ENCODE peak calls at places on chromosomes 2 and 18, in eight cellular contexts. One of them, this sample, is unnamed.

GRCh38 chr2:105652014-105652796 is 92.5 kb upstream of the NCK2 start:
- DNase-seq in lower leg skin: no peak
- DNase-seq in CD8-positive, alpha-beta T cell: no peak
- DNase-seq in Calu3: no peak
- DNase-seq in breast epithelium: no peak
- DNase-seq in OCI-LY7: no peak
- DNase-seq in choroid plexus epithelial cell: no peak
- DNase-seq in dorsolateral prefrontal cortex: no peak
- DNase-seq in this sample: no peak

GRCh38 chr2:45654250-45654649 is 2.8 kb downstream of the PRKCE start:
- DNase-seq in dorsolateral prefrontal cortex: no peak
- DNase-seq in Calu3: no peak
- DNase-seq in choroid plexus epithelial cell: peak
- DNase-seq in breast epithelium: no peak
- DNase-seq in lower leg skin: no peak
- DNase-seq in CD8-positive, alpha-beta T cell: no peak
- DNase-seq in OCI-LY7: no peak
- DNase-seq in this sample: no peak

GRCh38 chr18:51275712-51276473 is 78.4 kb upstream of the MEX3C start:
- DNase-seq in choroid plexus epithelial cell: peak
- DNase-seq in breast epithelium: no peak
- DNase-seq in dorsolateral prefrontal cortex: no peak
- DNase-seq in lower leg skin: no peak
- DNase-seq in OCI-LY7: no peak
- DNase-seq in Calu3: peak
- DNase-seq in CD8-positive, alpha-beta T cell: no peak
- DNase-seq in this sample: peak

GRCh38 chr2:97765933-97766332 is 52.6 kb downstream of the ZAP70 start:
- DNase-seq in OCI-LY7: no peak
- DNase-seq in choroid plexus epithelial cell: no peak
- DNase-seq in Calu3: no peak
- DNase-seq in CD8-positive, alpha-beta T cell: no peak
- DNase-seq in breast epithelium: no peak
- DNase-seq in lower leg skin: no peak
- DNase-seq in dorsolateral prefrontal cortex: no peak
- DNase-seq in this sample: no peak

GRCh38 chr2:73076701-73077423 is 5.3 kb upstream of the SFXN5 start:
- DNase-seq in breast epithelium: no peak
- DNase-seq in OCI-LY7: no peak
- DNase-seq in dorsolateral prefrontal cortex: no peak
- DNase-seq in Calu3: no peak
- DNase-seq in choroid plexus epithelial cell: no peak
- DNase-seq in lower leg skin: no peak
- DNase-seq in CD8-positive, alpha-beta T cell: no peak
- DNase-seq in this sample: no peak

GRCh38 chr18:45108754-45109153 is 428.1 kb downstream of the SETBP1 start:
- DNase-seq in lower leg skin: no peak
- DNase-seq in choroid plexus epithelial cell: no peak
- DNase-seq in dorsolateral prefrontal cortex: no peak
- DNase-seq in CD8-positive, alpha-beta T cell: no peak
- DNase-seq in breast epithelium: no peak
- DNase-seq in OCI-LY7: no peak
- DNase-seq in Calu3: no peak
- DNase-seq in this sample: no peak

GRCh38 chr2:196399736-196400691 is 228.6 kb upstream of the STK17B start:
- DNase-seq in breast epithelium: no peak
- DNase-seq in dorsolateral prefrontal cortex: no peak
- DNase-seq in lower leg skin: no peak
- DNase-seq in choroid plexus epithelial cell: peak
- DNase-seq in OCI-LY7: no peak
- DNase-seq in CD8-positive, alpha-beta T cell: no peak
- DNase-seq in Calu3: peak
- DNase-seq in this sample: peak

GRCh38 chr2:220653776-220654175 is 918.3 kb downstream of the EPHA4 start:
- DNase-seq in breast epithelium: no peak
- DNase-seq in dorsolateral prefrontal cortex: no peak
- DNase-seq in lower leg skin: no peak
- DNase-seq in choroid plexus epithelial cell: no peak
- DNase-seq in Calu3: no peak
- DNase-seq in OCI-LY7: no peak
- DNase-seq in CD8-positive, alpha-beta T cell: no peak
- DNase-seq in this sample: peak

GRCh38 chr2:237282568-237283128 is 131.3 kb downstream of the COL6A3 start:
- DNase-seq in lower leg skin: no peak
- DNase-seq in choroid plexus epithelial cell: no peak
- DNase-seq in CD8-positive, alpha-beta T cell: no peak
- DNase-seq in Calu3: no peak
- DNase-seq in dorsolateral prefrontal cortex: no peak
- DNase-seq in breast epithelium: no peak
- DNase-seq in OCI-LY7: no peak
- DNase-seq in this sample: peak

GRCh38 chr18:63138469-63139340 is 180.9 kb downstream of the BCL2 start:
- DNase-seq in choroid plexus epithelial cell: peak
- DNase-seq in dorsolateral prefrontal cortex: no peak
- DNase-seq in Calu3: no peak
- DNase-seq in OCI-LY7: peak
- DNase-seq in lower leg skin: no peak
- DNase-seq in breast epithelium: no peak
- DNase-seq in CD8-positive, alpha-beta T cell: no peak
- DNase-seq in this sample: no peak

GRCh38 chr2:109497447-109497846 is 116.3 kb downstream of the SEPTIN10 start:
- DNase-seq in Calu3: no peak
- DNase-seq in breast epithelium: no peak
- DNase-seq in dorsolateral prefrontal cortex: no peak
- DNase-seq in OCI-LY7: no peak
- DNase-seq in CD8-positive, alpha-beta T cell: no peak
- DNase-seq in lower leg skin: no peak
- DNase-seq in choroid plexus epithelial cell: no peak
- DNase-seq in this sample: no peak

GRCh38 chr2:165202230-165202629 is 1.6 kb downstream of the SCN3A start:
- DNase-seq in CD8-positive, alpha-beta T cell: no peak
- DNase-seq in OCI-LY7: no peak
- DNase-seq in breast epithelium: no peak
- DNase-seq in dorsolateral prefrontal cortex: no peak
- DNase-seq in choroid plexus epithelial cell: no peak
- DNase-seq in lower leg skin: no peak
- DNase-seq in Calu3: no peak
- DNase-seq in this sample: peak

GRCh38 chr18:74445585-74445984 is 11.5 kb downstream of the DIPK1C start:
- DNase-seq in CD8-positive, alpha-beta T cell: no peak
- DNase-seq in dorsolateral prefrontal cortex: peak
- DNase-seq in Calu3: no peak
- DNase-seq in OCI-LY7: no peak
- DNase-seq in lower leg skin: no peak
- DNase-seq in breast epithelium: no peak
- DNase-seq in choroid plexus epithelial cell: no peak
- DNase-seq in this sample: no peak

GRCh38 chr2:8872821-8873432 is 35.5 kb upstream of the KIDINS220 start:
- DNase-seq in dorsolateral prefrontal cortex: no peak
- DNase-seq in breast epithelium: no peak
- DNase-seq in CD8-positive, alpha-beta T cell: no peak
- DNase-seq in Calu3: peak
- DNase-seq in lower leg skin: no peak
- DNase-seq in OCI-LY7: peak
- DNase-seq in choroid plexus epithelial cell: peak
- DNase-seq in this sample: peak

GRCh38 chr2:121128741-121129659 is 156.0 kb downstream of the TFCP2L1 start:
- DNase-seq in OCI-LY7: peak
- DNase-seq in CD8-positive, alpha-beta T cell: no peak
- DNase-seq in choroid plexus epithelial cell: peak
- DNase-seq in dorsolateral prefrontal cortex: no peak
- DNase-seq in Calu3: peak
- DNase-seq in breast epithelium: no peak
- DNase-seq in lower leg skin: no peak
- DNase-seq in this sample: peak

GRCh38 chr2:100294162-100294497 is 28.2 kb downstream of the LONRF2 start:
- DNase-seq in breast epithelium: no peak
- DNase-seq in dorsolateral prefrontal cortex: no peak
- DNase-seq in choroid plexus epithelial cell: no peak
- DNase-seq in Calu3: no peak
- DNase-seq in lower leg skin: no peak
- DNase-seq in OCI-LY7: no peak
- DNase-seq in CD8-positive, alpha-beta T cell: no peak
- DNase-seq in this sample: no peak

GRCh38 chr2:100290718-100291151 is 31.6 kb downstream of the LONRF2 start:
- DNase-seq in dorsolateral prefrontal cortex: no peak
- DNase-seq in breast epithelium: no peak
- DNase-seq in Calu3: no peak
- DNase-seq in OCI-LY7: no peak
- DNase-seq in lower leg skin: no peak
- DNase-seq in choroid plexus epithelial cell: no peak
- DNase-seq in CD8-positive, alpha-beta T cell: no peak
- DNase-seq in this sample: no peak

GRCh38 chr2:100291152-100291970 is 30.9 kb downstream of the LONRF2 start:
- DNase-seq in CD8-positive, alpha-beta T cell: peak
- DNase-seq in breast epithelium: peak
- DNase-seq in lower leg skin: no peak
- DNase-seq in Calu3: peak
- DNase-seq in OCI-LY7: no peak
- DNase-seq in choroid plexus epithelial cell: peak
- DNase-seq in dorsolateral prefrontal cortex: peak
- DNase-seq in this sample: peak

GRCh38 chr2:100293341-100294161 is 28.8 kb downstream of the LONRF2 start:
- DNase-seq in Calu3: no peak
- DNase-seq in CD8-positive, alpha-beta T cell: no peak
- DNase-seq in breast epithelium: no peak
- DNase-seq in OCI-LY7: no peak
- DNase-seq in lower leg skin: no peak
- DNase-seq in choroid plexus epithelial cell: no peak
- DNase-seq in dorsolateral prefrontal cortex: no peak
- DNase-seq in this sample: no peak

DNA sequence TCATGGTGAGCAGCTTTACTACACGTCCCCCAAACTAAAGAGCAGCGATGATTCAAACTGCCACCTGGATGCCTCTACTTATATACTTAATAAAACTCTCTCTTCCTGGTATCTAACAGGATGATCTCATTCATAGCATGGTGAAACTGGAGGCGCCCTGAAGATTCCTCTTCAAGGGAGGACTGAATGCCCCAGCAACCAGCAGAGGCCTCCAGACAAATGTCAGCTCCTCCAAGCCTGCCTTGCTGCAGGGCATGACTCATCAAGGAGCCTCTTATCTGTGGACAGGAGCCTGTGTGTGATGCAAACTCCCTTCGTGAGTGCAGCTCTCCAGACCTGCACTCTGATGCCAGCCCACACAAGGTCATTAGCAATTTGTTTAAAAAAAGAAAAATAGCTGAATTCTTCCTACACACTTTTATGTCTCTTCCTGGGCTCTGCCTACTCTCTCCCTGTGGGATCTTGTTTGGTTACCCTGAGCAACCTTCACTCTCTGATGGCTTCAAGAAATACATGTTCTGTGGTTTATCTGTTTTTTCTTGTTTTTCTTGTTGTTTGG is 30.2 kb downstream of the LONRF2 start:
- DNase-seq in choroid plexus epithelial cell: peak
- DNase-seq in breast epithelium: no peak
- DNase-seq in dorsolateral prefrontal cortex: no peak
- DNase-seq in Calu3: peak
- DNase-seq in OCI-LY7: no peak
- DNase-seq in CD8-positive, alpha-beta T cell: peak
- DNase-seq in lower leg skin: no peak
- DNase-seq in this sample: peak
- TF ChIP-seq CTCF in choroid plexus epithelial cell: peak
- TF ChIP-seq CTCF in breast epithelium: no peak
- TF ChIP-seq CTCF in dorsolateral prefrontal cortex: no peak
- TF ChIP-seq CTCF in Calu3: no peak
- TF ChIP-seq CTCF in OCI-LY7: no peak
- TF ChIP-seq CTCF in CD8-positive, alpha-beta T cell: no peak
- TF ChIP-seq CTCF in lower leg skin: no peak
- TF ChIP-seq CTCF in this sample: no peak

GRCh38 chr2:42102606-42103450 is 55.0 kb downstream of the PKDCC start:
- DNase-seq in CD8-positive, alpha-beta T cell: no peak
- DNase-seq in lower leg skin: no peak
- DNase-seq in breast epithelium: no peak
- DNase-seq in choroid plexus epithelial cell: peak
- DNase-seq in OCI-LY7: no peak
- DNase-seq in Calu3: peak
- DNase-seq in dorsolateral prefrontal cortex: no peak
- DNase-seq in this sample: no peak
- TF ChIP-seq CTCF in CD8-positive, alpha-beta T cell: no peak
- TF ChIP-seq CTCF in lower leg skin: no peak
- TF ChIP-seq CTCF in breast epithelium: no peak
- TF ChIP-seq CTCF in choroid plexus epithelial cell: no peak
- TF ChIP-seq CTCF in OCI-LY7: no peak
- TF ChIP-seq CTCF in Calu3: no peak
- TF ChIP-seq CTCF in dorsolateral prefrontal cortex: no peak
- TF ChIP-seq CTCF in this sample: no peak

GRCh38 chr2:100902833-100903405 is 83.0 kb downstream of the NPAS2 start:
- DNase-seq in CD8-positive, alpha-beta T cell: no peak
- DNase-seq in choroid plexus epithelial cell: peak
- DNase-seq in Calu3: peak
- DNase-seq in OCI-LY7: no peak
- DNase-seq in dorsolateral prefrontal cortex: no peak
- DNase-seq in lower leg skin: no peak
- DNase-seq in breast epithelium: no peak
- DNase-seq in this sample: peak
- TF ChIP-seq CTCF in CD8-positive, alpha-beta T cell: no peak
- TF ChIP-seq CTCF in choroid plexus epithelial cell: peak
- TF ChIP-seq CTCF in Calu3: no peak
- TF ChIP-seq CTCF in OCI-LY7: no peak
- TF ChIP-seq CTCF in dorsolateral prefrontal cortex: no peak
- TF ChIP-seq CTCF in lower leg skin: no peak
- TF ChIP-seq CTCF in breast epithelium: no peak
- TF ChIP-seq CTCF in this sample: no peak

GRCh38 chr2:16071039-16071864 is 130.9 kb downstream of the MYCN start:
- DNase-seq in lower leg skin: no peak
- DNase-seq in OCI-LY7: no peak
- DNase-seq in dorsolateral prefrontal cortex: no peak
- DNase-seq in breast epithelium: no peak
- DNase-seq in CD8-positive, alpha-beta T cell: no peak
- DNase-seq in Calu3: no peak
- DNase-seq in choroid plexus epithelial cell: no peak
- DNase-seq in this sample: no peak

GRCh38 chr2:16069663-16069932 is 129.2 kb downstream of the MYCN start:
- DNase-seq in lower leg skin: no peak
- DNase-seq in CD8-positive, alpha-beta T cell: no peak
- DNase-seq in breast epithelium: no peak
- DNase-seq in choroid plexus epithelial cell: no peak
- DNase-seq in Calu3: peak
- DNase-seq in OCI-LY7: no peak
- DNase-seq in dorsolateral prefrontal cortex: no peak
- DNase-seq in this sample: no peak

GRCh38 chr2:16069933-16070647 is 129.7 kb downstream of the MYCN start:
- DNase-seq in CD8-positive, alpha-beta T cell: no peak
- DNase-seq in choroid plexus epithelial cell: no peak
- DNase-seq in breast epithelium: no peak
- DNase-seq in lower leg skin: no peak
- DNase-seq in dorsolateral prefrontal cortex: peak
- DNase-seq in Calu3: peak
- DNase-seq in OCI-LY7: no peak
- DNase-seq in this sample: no peak

GRCh38 chr2:16071865-16072637 is 131.7 kb downstream of the MYCN start:
- DNase-seq in Calu3: no peak
- DNase-seq in dorsolateral prefrontal cortex: no peak
- DNase-seq in breast epithelium: no peak
- DNase-seq in choroid plexus epithelial cell: no peak
- DNase-seq in lower leg skin: no peak
- DNase-seq in OCI-LY7: no peak
- DNase-seq in CD8-positive, alpha-beta T cell: no peak
- DNase-seq in this sample: no peak

DNA sequence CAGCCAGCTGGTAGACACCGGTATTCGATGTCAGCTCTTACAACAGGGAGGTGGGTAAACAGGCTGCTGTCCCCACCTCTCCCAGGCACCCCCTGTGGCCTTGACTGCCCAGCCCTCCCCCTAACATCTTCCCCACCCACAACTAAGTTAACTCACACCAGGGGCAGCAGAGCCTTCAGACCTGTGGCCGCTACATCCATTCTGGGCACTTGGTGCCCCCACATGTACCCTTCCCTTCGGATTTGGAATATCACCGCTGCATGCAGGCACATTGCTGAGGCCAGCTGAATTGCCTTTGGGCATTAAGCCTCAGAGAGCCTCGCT is 130.3 kb downstream of the MYCN start:
- DNase-seq in breast epithelium: no peak
- DNase-seq in OCI-LY7: no peak
- DNase-seq in dorsolateral prefrontal cortex: no peak
- DNase-seq in CD8-positive, alpha-beta T cell: no peak
- DNase-seq in lower leg skin: no peak
- DNase-seq in choroid plexus epithelial cell: no peak
- DNase-seq in Calu3: no peak
- DNase-seq in this sample: no peak
- TF ChIP-seq CTCF in breast epithelium: no peak
- TF ChIP-seq CTCF in OCI-LY7: no peak
- TF ChIP-seq CTCF in dorsolateral prefrontal cortex: no peak
- TF ChIP-seq CTCF in CD8-positive, alpha-beta T cell: no peak
- TF ChIP-seq CTCF in lower leg skin: no peak
- TF ChIP-seq CTCF in choroid plexus epithelial cell: no peak
- TF ChIP-seq CTCF in Calu3: no peak
- TF ChIP-seq CTCF in this sample: no peak

This sample was measured in epithelial cell of esophagus.